ENCODE peak calls at places on chromosomes 13 and 19, in eight cellular contexts. I is hypothalamus; W is nephron progenitor cell; R is GM13976; Q is stimulated activated CD4-positive, alpha-beta T cell treated with anti-CD3 and anti-CD28 coated beads, Interleukin-15, amount 100 ng/mL, for 1 hour; M is stomach; S is B cell; K is iPS DF 6.9. F is an unnamed sample.

GRCh38 chr13:105773241-105773640 is 762.2 kb downstream of the EFNB2 start:
- DNase-seq in I (no peak), W (peak; percentile 9), R (no peak), Q (no peak), M (no peak), S (no peak), K (no peak), F (no peak)

GRCh38 chr19:45764487-45764886 is 4.6 kb downstream of the SIX5 start:
- DNase-seq in I (no peak), W (no peak), R (no peak), Q (no peak), M (no peak), S (no peak), K (no peak), F (no peak)

GRCh38 chr19:42452590-42452989 is 9.8 kb upstream of the CXCL17 start:
- DNase-seq in I (no peak), W (no peak), R (no peak), Q (no peak), M (no peak), S (no peak), K (no peak), F (no peak)

GRCh38 chr19:19510432-19510831 is 4.9 kb downstream of the TSSK6 start:
- DNase-seq in I (no peak), W (no peak), R (no peak), Q (no peak), M (no peak), S (no peak), K (no peak), F (no peak)

GRCh38 chr19:16076154-16076957 is at the start of gene TPM4:
- DNase-seq in I (peak; percentile 83), W (peak; percentile 83), R (peak; percentile 93), Q (peak; percentile 70), M (peak; percentile 84), S (peak; percentile 85), K (peak; percentile 67), F (peak; percentile 58)

GRCh38 chr19:17757125-17757524 is 5.8 kb downstream of the FCHO1 start:
- DNase-seq in I (peak; percentile 89), W (no peak), R (no peak), Q (no peak), M (peak; percentile 91), S (no peak), K (no peak), F (no peak)

GRCh38 chr19:47321582-47321981 is 10.4 kb upstream of the C5AR2 start:
- DNase-seq in I (no peak), W (no peak), R (no peak), Q (no peak), M (no peak), S (no peak), K (no peak), F (no peak)

GRCh38 chr13:38417727-38418126 is 68.1 kb downstream of the UFM1 start:
- DNase-seq in I (no peak), W (no peak), R (peak; percentile 12), Q (no peak), M (no peak), S (no peak), K (peak; percentile 13), F (no peak)

GRCh38 chr13:37681295-37682032 is 82.9 kb upstream of the POSTN start:
- DNase-seq in I (no peak), W (no peak), R (no peak), Q (no peak), M (no peak), S (no peak), K (no peak), F (no peak)

GRCh38 chr13:75789451-75790197 is 153.5 kb downstream of the LMO7 start:
- DNase-seq in I (no peak), W (no peak), R (no peak), Q (no peak), M (no peak), S (no peak), K (no peak), F (no peak)

GRCh38 chr13:98937911-98938381 is 39.9 kb downstream of the DOCK9 start:
- DNase-seq in I (no peak), W (peak; percentile 23), R (no peak), Q (no peak), M (no peak), S (no peak), K (peak; percentile 79), F (no peak)

GRCh38 chr19:46648070-46648960 is 12.3 kb upstream of the GNG8 start:
- DNase-seq in I (no peak), W (no peak), R (peak; percentile 67), Q (no peak), M (no peak), S (peak; percentile 56), K (no peak), F (no peak)

GRCh38 chr19:4970558-4971423 is 1.9 kb downstream of the KDM4B start:
- DNase-seq in I (no peak), W (no peak), R (peak; percentile 30), Q (no peak), M (peak; percentile 46), S (peak; percentile 14), K (no peak), F (no peak)

GRCh38 chr19:1154731-1155351 is 19.2 kb downstream of the SBNO2 start:
- DNase-seq in I (no peak), W (no peak), R (no peak), Q (no peak), M (peak; percentile 87), S (no peak), K (no peak), F (no peak)

GRCh38 chr13:80050252-80050651 is 290.7 kb downstream of the SPRY2 start:
- DNase-seq in I (no peak), W (no peak), R (no peak), Q (no peak), M (no peak), S (no peak), K (no peak), F (no peak)

GRCh38 chr19:44969437-44969836 is 14.3 kb downstream of the CLPTM1 start:
- DNase-seq in I (no peak), W (no peak), R (no peak), Q (no peak), M (no peak), S (no peak), K (no peak), F (no peak)

GRCh38 chr13:48818495-48818961 is 157.2 kb upstream of the FNDC3A start:
- DNase-seq in I (no peak), W (peak; percentile 9), R (no peak), Q (no peak), M (no peak), S (no peak), K (no peak), F (no peak)

GRCh38 chr19:34847393-34847792 is 74.4 kb upstream of the ZNF599 start:
- DNase-seq in I (no peak), W (no peak), R (no peak), Q (no peak), M (peak; percentile 11), S (no peak), K (no peak), F (no peak)

GRCh38 chr19:6803036-6803404 is 30.5 kb downstream of the VAV1 start:
- DNase-seq in I (no peak), W (no peak), R (no peak), Q (no peak), M (no peak), S (no peak), K (no peak), F (no peak)

GRCh38 chr13:28531195-28531955 is 36.4 kb upstream of the FLT1 start:
- DNase-seq in I (no peak), W (peak; percentile 53), R (peak; percentile 33), Q (no peak), M (peak; percentile 27), S (peak; percentile 43), K (no peak), F (no peak)

GRCh38 chr19:57434386-57435061 is 601 bp upstream of the ZNF749 start:
- DNase-seq in I (no peak), W (no peak), R (no peak), Q (no peak), M (no peak), S (no peak), K (no peak), F (no peak)

GRCh38 chr13:39250440-39250839 is 212.2 kb downstream of the NHLRC3 start:
- DNase-seq in I (no peak), W (no peak), R (no peak), Q (no peak), M (no peak), S (no peak), K (no peak), F (no peak)

F was measured in activated CD4-positive, CD25-positive, alpha-beta regulatory T cell.